ENCODE peak calls at places on chromosomes 7 and 10, in ten cellular contexts. Y is HCT116; W is foreskin keratinocyte; E is CD4-positive, CD25-positive, alpha-beta regulatory T cell; F is GM23338; K is CD8-positive, alpha-beta memory T cell; G is psoas muscle; L is suprapubic skin; C is transverse colon; X is neuronal stem cell. J is an unnamed sample. For H3K4me1, the result is how much of the 10 kb centered on the place peaks cover.

GRCh38 chr7:2928613-2929311 is 84.7 kb upstream of the GNA12 start:
- DNase-seq in Y (no peak), W (no peak), E (no peak), F (no peak), K (no peak), G (no peak), L (peak), C (no peak), X (no peak), J (no peak)

GRCh38 chr10:34905200-34905927 is 90.3 kb upstream of the PARD3 start:
- DNase-seq in Y (no peak), W (no peak), E (no peak), F (peak), K (no peak), G (no peak), L (no peak), C (no peak), X (no peak), J (no peak)

GRCh38 chr7:87671-88070 is 104.7 kb upstream of the FAM20C start:
- DNase-seq in Y (no peak), W (no peak), E (no peak), F (no peak), K (no peak), G (no peak), L (no peak), C (no peak), X (no peak), J (no peak)

GRCh38 chr10:71817831-71818268 is 33.2 kb downstream of the PSAP start:
- DNase-seq in Y (no peak), W (no peak), E (no peak), F (no peak), K (no peak), G (peak), L (peak), C (no peak), X (no peak), J (no peak)

GRCh38 chr7:95470452-95470851 is 15.3 kb upstream of the ASB4 start:
- DNase-seq in Y (no peak), W (peak), E (no peak), F (peak), K (no peak), G (no peak), L (no peak), C (peak), X (no peak), J (no peak)

GRCh38 chr10:36302086-36302485 is 660.0 kb upstream of the FZD8 start:
- DNase-seq in Y (no peak), W (no peak), E (no peak), F (no peak), K (no peak), G (no peak), L (no peak), C (no peak), X (no peak), J (no peak)

GRCh38 chr10:96863922-96864543 is 31.9 kb downstream of the LCOR start:
- DNase-seq in Y (peak), W (peak), E (no peak), F (no peak), K (no peak), G (no peak), L (no peak), C (no peak), X (no peak), J (peak)

GRCh38 chr7:2689951-2690705 is 2.1 kb downstream of the AMZ1 start:
- DNase-seq in Y (no peak), W (peak), E (no peak), F (no peak), K (no peak), G (no peak), L (no peak), C (no peak), X (no peak), J (no peak)

GRCh38 chr7:114085592-114086490 is 167.0 kb upstream of the PPP1R3A start:
- DNase-seq in Y (peak), W (peak), E (no peak), F (peak), K (no peak), G (peak), L (peak), C (peak), X (peak), J (no peak)

GRCh38 chr10:51000164-51000563 is 74.1 kb upstream of the PRKG1 start:
- DNase-seq in Y (no peak), W (peak), E (no peak), F (no peak), K (no peak), G (no peak), L (no peak), C (no peak), X (no peak), J (no peak)

GRCh38 chr7:145175366-145175765 is 339.5 kb upstream of the TPK1 start:
- DNase-seq in Y (no peak), W (no peak), E (no peak), F (no peak), K (no peak), G (no peak), L (no peak), C (no peak), X (no peak), J (no peak)

GRCh38 chr7:69598081-69598486 is at the start of gene AUTS2:
- DNase-seq in Y (no peak), W (peak), E (no peak), F (peak), K (peak), G (peak), L (peak), C (peak), X (peak), J (no peak)

GRCh38 chr7:107051376-107051775 is 6.9 kb downstream of the PRKAR2B start:
- DNase-seq in Y (no peak), W (no peak), E (no peak), F (no peak), K (no peak), G (no peak), L (no peak), C (no peak), X (no peak), J (no peak)

GRCh38 chr10:6148251-6148691 is 54.5 kb upstream of the PFKFB3 start:
- DNase-seq in Y (no peak), W (no peak), E (no peak), F (no peak), K (no peak), G (no peak), L (no peak), C (peak), X (no peak), J (no peak)

GRCh38 chr7:102097601-102098161 is 189.0 kb upstream of the SH2B2 start:
- DNase-seq in Y (peak), W (no peak), E (no peak), F (no peak), K (no peak), G (no peak), L (peak), C (peak), X (peak), J (no peak)

GRCh38 chr10:90969947-90970673 is 49.2 kb upstream of the ANKRD1 start:
- DNase-seq in Y (no peak), W (peak), E (no peak), F (no peak), K (no peak), G (no peak), L (no peak), C (no peak), X (no peak), J (peak)

GRCh38 chr10:43209651-43210141 is 57.2 kb downstream of the RASGEF1A start:
- DNase-seq in Y (no peak), W (no peak), E (no peak), F (no peak), K (no peak), G (peak), L (peak), C (no peak), X (no peak), J (no peak)

GRCh38 chr7:83824214-83824613 is 175.3 kb upstream of the SEMA3E start:
- DNase-seq in Y (no peak), W (peak), E (no peak), F (no peak), K (no peak), G (no peak), L (no peak), C (no peak), X (no peak), J (no peak)

GRCh38 chr7:157825325-157825724 is 488.5 kb downstream of the DNAJB6 start:
- DNase-seq in Y (no peak), W (no peak), E (no peak), F (no peak), K (no peak), G (no peak), L (no peak), C (no peak), X (no peak), J (no peak)

GRCh38 chr7:128247640-128248194 is 6.6 kb downstream of the LEP start:
- DNase-seq in Y (peak), W (peak), E (no peak), F (no peak), K (no peak), G (no peak), L (no peak), C (no peak), X (no peak), J (no peak)

GRCh38 chr10:31697271-31698168 is 231.1 kb downstream of the ARHGAP12 start:
- DNase-seq in Y (no peak), W (no peak), E (no peak), F (no peak), K (no peak), G (peak), L (peak), C (peak), X (no peak), J (peak)

GRCh38 chr7:110612680-110613079 is 478.2 kb upstream of the LRRN3 start:
- DNase-seq in Y (no peak), W (peak), E (no peak), F (no peak), K (no peak), G (no peak), L (no peak), C (no peak), X (no peak), J (no peak)

GRCh38 chr7:142581341-142581740 is 167.9 kb upstream of the PRSS1 start:
- DNase-seq in Y (no peak), W (peak), E (peak), F (no peak), K (no peak), G (no peak), L (no peak), C (no peak), X (no peak), J (no peak)

GRCh38 chr7:118626739-118627138 is 402.2 kb downstream of the ANKRD7 start:
- DNase-seq in Y (no peak), W (peak), E (no peak), F (peak), K (no peak), G (no peak), L (no peak), C (no peak), X (no peak), J (no peak)

GRCh38 chr7:4189151-4189570 is 492.9 kb upstream of the FOXK1 start:
- DNase-seq in Y (no peak), W (peak), E (no peak), F (no peak), K (no peak), G (peak), L (peak), C (peak), X (no peak), J (no peak)

GRCh38 chr10:21076381-21076780 is 179.3 kb upstream of the NEBL start:
- DNase-seq in Y (no peak), W (no peak), E (no peak), F (no peak), K (no peak), G (no peak), L (no peak), C (no peak), X (no peak), J (no peak)

GRCh38 chr7:92646966-92647625 is 56.9 kb upstream of the FAM133B start:
- DNase-seq in Y (no peak), W (no peak), E (no peak), F (no peak), K (no peak), G (no peak), L (no peak), C (no peak), X (no peak), J (no peak)

GRCh38 chr7:40232242-40232929 is 97.6 kb downstream of the SUGCT start:
- DNase-seq in Y (peak), W (peak), E (no peak), F (peak), K (no peak), G (no peak), L (no peak), C (peak), X (peak), J (no peak)

GRCh38 chr7:28228386-28228785 is 47.8 kb upstream of the JAZF1 start:
- DNase-seq in Y (no peak), W (no peak), E (no peak), F (no peak), K (no peak), G (no peak), L (no peak), C (no peak), X (no peak), J (no peak)

GRCh38 chr7:38673795-38674194 is 42.6 kb upstream of the AMPH start:
- DNase-seq in Y (no peak), W (peak), E (no peak), F (no peak), K (no peak), G (no peak), L (no peak), C (no peak), X (no peak), J (no peak)

GRCh38 chr7:71843677-71844076 is 568.5 kb downstream of the CALN1 start:
- DNase-seq in Y (no peak), W (no peak), E (no peak), F (peak), K (no peak), G (no peak), L (no peak), C (no peak), X (no peak), J (no peak)

GRCh38 chr7:96075510-96076349 is 246.2 kb downstream of the SLC25A13 start:
- DNase-seq in Y (peak), W (no peak), E (peak), F (peak), K (peak), G (peak), L (peak), C (peak), X (peak), J (peak)

GRCh38 chr7:30992414-30992813 is 28.7 kb downstream of the GHRHR start:
- DNase-seq in Y (no peak), W (peak), E (no peak), F (no peak), K (no peak), G (no peak), L (no peak), C (no peak), X (no peak), J (no peak)

GRCh38 chr7:5414876-5415275 is 8.8 kb downstream of the TNRC18 start:
- DNase-seq in Y (no peak), W (no peak), E (no peak), F (peak), K (no peak), G (no peak), L (no peak), C (no peak), X (no peak), J (no peak)

GRCh38 chr10:115653473-115653872 is 560.3 kb downstream of the ATRNL1 start:
- DNase-seq in Y (no peak), W (no peak), E (no peak), F (no peak), K (no peak), G (no peak), L (no peak), C (no peak), X (no peak), J (no peak)

GRCh38 chr7:46127805-46128204 is 206.7 kb upstream of the IGFBP3 start:
- DNase-seq in Y (no peak), W (no peak), E (no peak), F (no peak), K (no peak), G (no peak), L (no peak), C (no peak), X (no peak), J (no peak)
- H3K27ac ChIP-seq in Y (no peak), W (no peak), E (no peak), F (no peak), K (no peak), G (no peak), L (no peak), C (no peak), X (no peak), J (no peak)

DNA sequence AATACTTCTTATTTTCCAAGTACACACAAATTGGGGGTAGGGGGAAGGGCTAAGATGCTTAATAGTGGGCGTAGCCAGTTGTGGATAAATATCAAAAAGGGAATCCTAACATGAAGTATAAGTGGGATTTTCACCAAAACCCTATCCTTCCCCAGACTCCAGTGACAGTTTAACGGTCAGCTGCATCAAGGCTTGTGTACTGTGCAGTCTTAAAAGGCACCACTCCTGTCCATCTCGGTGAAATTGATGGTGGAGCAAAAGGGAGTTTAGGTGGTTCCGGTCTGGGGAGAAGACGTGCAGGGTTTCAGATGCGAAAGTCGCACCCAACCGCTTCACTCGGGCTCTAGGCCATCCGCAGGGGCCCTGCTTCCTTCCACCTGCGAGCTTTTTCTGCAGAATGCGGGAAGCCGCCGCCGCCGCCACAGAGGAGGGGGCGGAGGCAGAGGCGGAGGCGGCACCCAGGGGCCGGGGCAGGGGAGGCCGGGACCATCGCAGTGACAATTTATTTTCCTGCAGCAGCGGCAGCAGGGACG is at the start of gene STAMBPL1:
- DNase-seq in Y (no peak), W (no peak), E (peak), F (no peak), K (peak), G (peak), L (peak), C (peak), X (no peak), J (no peak)
- H3K4me1 ChIP-seq in Y (under half), W (under half), E (under half), F (under half), K (half or more), G (under half), L (under half), C (under half), X (under half), J (under half)

DNA sequence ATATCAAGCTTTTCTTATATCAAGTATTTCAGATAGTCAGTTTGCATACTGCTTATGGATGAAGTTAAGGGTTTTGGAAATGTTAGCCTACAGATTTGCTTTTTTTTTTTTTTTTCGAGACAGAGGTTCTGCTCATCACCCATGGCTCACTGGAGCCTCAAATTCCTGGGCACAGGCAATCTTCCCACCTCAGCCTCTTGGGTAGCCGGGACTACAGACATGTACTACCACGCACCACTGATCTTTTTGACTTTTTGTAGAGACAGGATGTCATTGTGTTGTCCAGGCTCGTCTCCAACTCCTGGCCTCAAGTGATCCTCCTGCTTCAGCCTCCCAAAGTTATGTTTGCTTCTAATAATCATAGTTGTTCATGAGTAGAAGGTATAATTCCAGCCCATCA is 35.7 kb upstream of the HDAC9 start:
- DNase-seq in Y (no peak), W (no peak), E (no peak), F (no peak), K (no peak), G (no peak), L (no peak), C (no peak), X (no peak), J (no peak)
- H3K27ac ChIP-seq in Y (no peak), W (no peak), E (no peak), F (no peak), K (no peak), G (no peak), L (no peak), C (no peak), X (no peak), J (no peak)

GRCh38 chr10:86944031-86944419 is 13.4 kb downstream of the MMRN2 start:
- DNase-seq in Y (no peak), W (no peak), E (no peak), F (no peak), K (no peak), G (no peak), L (no peak), C (no peak), X (no peak), J (no peak)
- H3K4me1 ChIP-seq in Y (under half), W (under half), E (under half), F (under half), K (under half), G (under half), L (under half), C (under half), X (under half), J (under half)

DNA sequence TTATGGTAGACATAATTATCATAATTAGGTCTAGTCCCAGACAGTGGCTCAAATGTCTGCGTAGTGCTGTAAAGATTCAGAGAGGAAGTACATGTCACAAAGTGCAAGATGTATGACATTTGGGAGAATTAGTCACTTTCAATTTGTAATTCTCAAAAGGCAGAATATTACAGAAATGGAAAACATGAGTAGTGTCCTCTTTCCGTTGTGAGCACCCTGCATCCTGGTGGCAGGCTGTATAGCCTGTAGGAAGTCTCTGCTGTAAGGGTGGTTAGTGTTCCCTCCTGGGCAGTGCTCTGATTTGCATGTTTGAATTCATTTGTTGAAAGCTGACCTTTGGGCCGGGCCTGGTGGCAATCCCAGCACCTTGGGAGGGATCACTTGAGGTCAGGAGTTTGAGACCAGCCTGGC is 17.0 kb downstream of the CDK14 start:
- DNase-seq in Y (no peak), W (no peak), E (no peak), F (no peak), K (no peak), G (no peak), L (no peak), C (no peak), X (no peak), J (no peak)
- H3K27ac ChIP-seq in Y (no peak), W (no peak), E (no peak), F (no peak), K (no peak), G (no peak), L (no peak), C (no peak), X (no peak), J (no peak)

DNA sequence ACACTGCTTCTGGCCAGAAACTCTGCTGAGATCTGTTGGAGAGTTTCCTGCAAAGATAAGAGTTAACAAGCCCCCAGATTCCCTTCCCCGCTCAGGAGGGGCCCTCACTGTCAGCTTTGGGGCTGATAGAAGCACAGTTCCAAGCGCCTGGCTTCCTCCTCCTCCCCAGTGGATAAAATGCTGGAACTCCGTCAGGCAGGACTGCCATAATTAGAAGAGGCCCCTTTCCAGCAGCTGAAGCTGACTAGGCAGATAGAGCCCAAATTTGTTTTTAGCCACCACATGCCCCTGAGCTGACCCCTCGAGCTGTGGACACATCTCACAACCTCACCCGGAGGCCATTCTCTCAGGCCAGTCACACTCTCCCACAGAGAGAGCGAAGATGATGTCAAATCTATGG is 89.4 kb downstream of the TBXAS1 start:
- DNase-seq in Y (no peak), W (no peak), E (no peak), F (no peak), K (no peak), G (no peak), L (no peak), C (no peak), X (no peak), J (no peak)
- H3K4me1 ChIP-seq in Y (under half), W (under half), E (under half), F (under half), K (under half), G (under half), L (under half), C (under half), X (under half), J (under half)

J was measured in SJSA1.